ENCODE peak calls at places on chromosomes 12 and 14, in ten cellular contexts. J is kidney epithelial cell; H is AG10803; R is IMR-90; X is HEK293T; A is stimulated activated naive CD4-positive, alpha-beta T cell; N is pons; B is activated T-helper 1 cell treated with anti-CD3 and anti-CD28 coated beads, Interleukin-2, amount 50 U/mL, for 16 hours; L is NCI-H2171 treated with DMSO at 0.1 percent for 48 hours; K is HCT116. C is an unnamed sample.

GRCh38 chr12:109967383-109968031 is 28.7 kb downstream of the GIT2 start:
- DNase-seq in X (no peak), R (no peak), K (no peak), L (no peak), N (no peak), J (no peak), H (no peak), A (no peak), B (no peak), C (no peak)

GRCh38 chr12:131810672-131811071 is 17.5 kb upstream of the MMP17 start:
- DNase-seq in K (no peak), N (no peak), H (no peak), J (no peak), L (no peak), R (no peak), A (no peak), B (no peak), X (no peak), C (no peak)

GRCh38 chr14:54420478-54421116 is 20.6 kb downstream of the CNIH1 start:
- DNase-seq in X (peak; percentile 64), J (no peak), L (peak; percentile 25), N (peak; percentile 49), A (peak; percentile 9), H (peak; percentile 51), K (peak; percentile 29), B (no peak), R (peak; percentile 58), C (no peak)

GRCh38 chr14:92556255-92556741 is 42.7 kb downstream of the RIN3 start:
- DNase-seq in B (no peak), L (no peak), K (no peak), A (no peak), H (no peak), X (no peak), J (no peak), N (no peak), R (peak; percentile 18), C (no peak)

GRCh38 chr14:65872536-65872935 is 460.0 kb downstream of the FUT8 start:
- DNase-seq in X (no peak), R (no peak), H (peak; percentile 49), A (no peak), K (no peak), N (no peak), J (no peak), L (no peak), B (no peak), C (no peak)

GRCh38 chr12:97745406-97746101 is 282.9 kb downstream of the RMST start:
- DNase-seq in A (no peak), B (no peak), L (no peak), R (no peak), H (no peak), X (no peak), K (no peak), J (peak; percentile 39), N (no peak), C (no peak)

GRCh38 chr12:14059538-14059937 is 78.1 kb upstream of the GRIN2B start:
- DNase-seq in N (no peak), J (no peak), X (no peak), R (no peak), H (no peak), K (no peak), B (no peak), A (no peak), L (no peak), C (no peak)

GRCh38 chr12:132356686-132357622 is 27.6 kb upstream of the GALNT9 start:
- DNase-seq in L (peak; percentile 96), A (no peak), X (peak; percentile 40), J (peak; percentile 7), K (peak; percentile 22), R (peak; percentile 16), B (no peak), N (no peak), H (peak; percentile 69), C (no peak)

GRCh38 chr12:2319747-2320146 is 267.0 kb downstream of the CACNA1C start:
- DNase-seq in R (peak; percentile 51), J (no peak), K (no peak), N (no peak), B (no peak), L (no peak), X (no peak), H (peak; percentile 46), A (no peak), C (no peak)

GRCh38 chr12:100827901-100828520 is 33.4 kb downstream of the ANO4 start:
- DNase-seq in A (no peak), X (peak; percentile 38), B (no peak), N (peak; percentile 47), K (peak; percentile 23), J (no peak), H (peak; percentile 50), R (peak; percentile 54), L (peak; percentile 58), C (no peak)

GRCh38 chr12:27696293-27696652 is at the start of gene REP15:
- DNase-seq in B (no peak), K (no peak), L (no peak), A (no peak), R (no peak), H (no peak), N (no peak), X (no peak), J (no peak), C (no peak)

GRCh38 chr12:99810718-99811593 is 163.4 kb downstream of the GARIN6 start:
- DNase-seq in L (peak; percentile 92), J (no peak), K (peak; percentile 15), B (no peak), A (no peak), N (peak; percentile 71), X (no peak), R (peak; percentile 18), H (peak; percentile 29), C (no peak)

GRCh38 chr14:96231731-96232130 is 24.3 kb upstream of the BDKRB1 start:
- DNase-seq in X (no peak), R (no peak), J (no peak), B (no peak), K (no peak), A (no peak), N (no peak), L (peak; percentile 83), H (no peak), C (no peak)

GRCh38 chr14:101408077-101408831 is 153.0 kb upstream of the DIO3 start:
- DNase-seq in A (no peak), X (no peak), H (peak; percentile 68), N (no peak), B (no peak), R (peak; percentile 90), J (no peak), L (peak; percentile 23), K (no peak), C (no peak)

GRCh38 chr12:91778091-91778819 is 367.4 kb downstream of the BTG1 start:
- DNase-seq in B (no peak), A (peak; percentile 54), N (no peak), J (no peak), R (peak; percentile 13), K (peak; percentile 26), X (no peak), L (no peak), H (peak; percentile 18), C (peak; percentile 20)

GRCh38 chr12:120736404-120737331 is 11.0 kb downstream of the ACADS start:
- DNase-seq in B (no peak), L (no peak), J (no peak), A (no peak), H (no peak), R (no peak), X (no peak), K (no peak), N (no peak), C (no peak)

GRCh38 chr14:104844306-104845032 is 20.6 kb upstream of the CEP170B start:
- DNase-seq in N (no peak), A (no peak), H (no peak), B (no peak), L (no peak), K (no peak), X (no peak), J (no peak), R (no peak), C (no peak)

GRCh38 chr12:124864326-124864752 is 675 bp upstream of the SCARB1 start:
- DNase-seq in N (no peak), L (no peak), R (no peak), B (no peak), H (no peak), X (no peak), A (no peak), K (no peak), J (no peak), C (no peak)

GRCh38 chr12:2273288-2273687 is 220.5 kb downstream of the CACNA1C start:
- DNase-seq in J (no peak), H (peak; percentile 80), K (no peak), N (no peak), R (peak; percentile 83), L (no peak), A (no peak), B (no peak), X (no peak), C (no peak)

GRCh38 chr14:58547649-58548048 is 90.1 kb upstream of the DACT1 start:
- DNase-seq in H (no peak), N (no peak), R (no peak), A (no peak), B (no peak), L (no peak), J (no peak), K (no peak), X (no peak), C (no peak)

GRCh38 chr14:99792551-99793212 is 531 bp upstream of the EML1 start:
- DNase-seq in J (no peak), N (peak; percentile 38), X (no peak), A (peak; percentile 16), L (no peak), B (no peak), K (no peak), H (peak; percentile 38), R (peak; percentile 20), C (peak; percentile 15)

GRCh38 chr14:24298892-24299254 is 707 bp downstream of the DHRS1 start:
- DNase-seq in H (peak; percentile 64), X (no peak), A (no peak), J (peak; percentile 48), R (peak; percentile 77), N (peak; percentile 29), B (no peak), L (no peak), K (peak; percentile 24), C (no peak)

GRCh38 chr12:20463920-20464524 is 95.7 kb downstream of the PDE3A start:
- DNase-seq in K (no peak), L (peak; percentile 1), H (peak; percentile 33), A (no peak), J (no peak), X (no peak), R (peak; percentile 16), B (no peak), N (peak; percentile 35), C (no peak)

GRCh38 chr14:49892301-49892635 is 614 bp upstream of the ARF6 start:
- DNase-seq in K (no peak), A (peak; percentile 80), J (no peak), N (peak; percentile 81), X (peak; percentile 50), B (no peak), R (peak; percentile 82), H (peak; percentile 84), L (peak; percentile 92), C (no peak)

GRCh38 chr12:100473716-100474150 is at the start of gene NR1H4:
- DNase-seq in N (no peak), R (peak; percentile 73), X (no peak), K (no peak), L (no peak), A (no peak), J (peak; percentile 61), B (no peak), H (peak; percentile 28), C (no peak)

GRCh38 chr12:93950321-93950720 is 198.1 kb upstream of the PLXNC1 start:
- DNase-seq in B (no peak), N (no peak), H (peak; percentile 72), R (no peak), L (no peak), J (no peak), K (no peak), A (no peak), X (no peak), C (no peak)

GRCh38 chr14:32478027-32478426 is 148.9 kb downstream of the AKAP6 start:
- DNase-seq in A (no peak), L (no peak), R (no peak), B (no peak), N (peak; percentile 22), J (no peak), X (no peak), H (peak; percentile 98), K (no peak), C (no peak)

GRCh38 chr12:56477521-56478225 is 9.3 kb downstream of the SPRYD4 start:
- DNase-seq in H (no peak), X (no peak), K (no peak), N (no peak), B (no peak), R (no peak), A (no peak), J (no peak), L (no peak), C (no peak)